ENCODE peak calls at places on chromosomes 13 and 19, in eight cellular contexts. C, J, N, D, P, I, A and B are unnamed samples.
A peak's percentile ranks its signal among the peaks of the same experiment; 100 is the strongest.

GRCh38 chr19:47226426-47227346 is 4.3 kb downstream of the BBC3 start:
- DNase-seq in I (peak; percentile 69), D (peak; percentile 94), P (peak; percentile 80), J (peak; percentile 94), A (peak; percentile 89), C (peak; percentile 90), N (peak; percentile 57), B (peak; percentile 96)

GRCh38 chr13:28117689-28118377 is 17.5 kb upstream of the FLT3 start:
- DNase-seq in J (no peak), D (no peak), C (peak; percentile 60), A (no peak), N (no peak), P (peak; percentile 46), I (no peak), B (no peak)

GRCh38 chr19:16566161-16566560 is 6.1 kb downstream of the SLC35E1 start:
- DNase-seq in J (no peak), P (peak; percentile 72), I (no peak), A (no peak), C (peak; percentile 51), N (no peak), D (no peak), B (peak; percentile 54)

GRCh38 chr13:68023838-68024581 is 793.9 kb upstream of the PCDH9 start:
- DNase-seq in I (no peak), A (no peak), C (peak; percentile 13), N (no peak), D (no peak), P (no peak), J (no peak), B (no peak)

GRCh38 chr13:110248449-110249143 is 58.4 kb downstream of the COL4A1 start:
- DNase-seq in A (no peak), J (no peak), C (no peak), D (no peak), P (no peak), I (no peak), N (no peak), B (no peak)

GRCh38 chr13:91278888-91279287 is 68.6 kb upstream of the MIR17HG start:
- DNase-seq in I (no peak), J (no peak), A (no peak), C (no peak), P (no peak), D (no peak), N (no peak), B (no peak)

GRCh38 chr13:25923217-25924085 is 128.4 kb downstream of the SHISA2 start:
- DNase-seq in D (no peak), N (no peak), C (no peak), P (no peak), J (no peak), A (no peak), I (no peak), B (no peak)

GRCh38 chr13:42478531-42479156 is 95.3 kb upstream of the TNFSF11 start:
- DNase-seq in P (no peak), I (no peak), N (no peak), D (no peak), A (no peak), J (no peak), C (no peak), B (no peak)

GRCh38 chr13:51047434-51048165 is 63.5 kb downstream of the C13orf42 start:
- DNase-seq in P (no peak), C (no peak), J (no peak), I (peak; percentile 7), N (no peak), D (no peak), A (no peak), B (no peak)

GRCh38 chr19:19205416-19206410 is 2.5 kb upstream of the NR2C2AP start:
- DNase-seq in P (no peak), J (no peak), C (no peak), A (no peak), N (no peak), D (no peak), I (no peak), B (no peak)

GRCh38 chr13:21501709-21502108 is 42.6 kb upstream of the ZDHHC20 start:
- DNase-seq in J (no peak), C (no peak), D (no peak), N (no peak), P (no peak), I (no peak), A (peak; percentile 10), B (no peak)

GRCh38 chr13:39876258-39876657 is 220.8 kb downstream of the COG6 start:
- DNase-seq in N (no peak), A (no peak), D (no peak), P (no peak), C (no peak), I (no peak), J (no peak), B (no peak)

GRCh38 chr19:17402982-17403855 is 2.2 kb downstream of the BST2 start:
- DNase-seq in D (no peak), C (no peak), P (no peak), N (no peak), J (no peak), I (peak; percentile 88), A (no peak), B (peak; percentile 36)

GRCh38 chr13:41995946-41996345 is 35.0 kb upstream of the VWA8 start:
- DNase-seq in I (no peak), P (no peak), D (no peak), N (no peak), A (peak; percentile 4), J (no peak), C (no peak), B (no peak)

GRCh38 chr13:29850213-29850898 is at the start of gene UBL3:
- DNase-seq in P (peak; percentile 97), C (peak; percentile 98), D (peak; percentile 99), I (peak; percentile 87), N (peak; percentile 62), J (peak; percentile 98), A (peak; percentile 90), B (peak; percentile 98)

GRCh38 chr19:2574478-2574931 is 98.6 kb downstream of the GADD45B start:
- DNase-seq in N (no peak), I (no peak), J (peak; percentile 53), P (no peak), C (no peak), A (no peak), D (peak; percentile 46), B (no peak)

GRCh38 chr13:113083402-113084061 is 22.1 kb upstream of the F7 start:
- DNase-seq in C (peak; percentile 41), I (no peak), A (no peak), D (no peak), N (no peak), J (peak; percentile 79), P (no peak), B (peak; percentile 70)
- TF ChIP-seq POLR2AphosphoS5 in C (no peak), I (no peak), A (no peak), D (no peak), N (no peak), J (no peak), P (no peak), B (no peak)

GRCh38 chr13:81172603-81173002 is 831.7 kb upstream of the SPRY2 start:
- DNase-seq in J (no peak), P (no peak), A (no peak), C (no peak), N (no peak), I (no peak), D (no peak), B (no peak)

DNA sequence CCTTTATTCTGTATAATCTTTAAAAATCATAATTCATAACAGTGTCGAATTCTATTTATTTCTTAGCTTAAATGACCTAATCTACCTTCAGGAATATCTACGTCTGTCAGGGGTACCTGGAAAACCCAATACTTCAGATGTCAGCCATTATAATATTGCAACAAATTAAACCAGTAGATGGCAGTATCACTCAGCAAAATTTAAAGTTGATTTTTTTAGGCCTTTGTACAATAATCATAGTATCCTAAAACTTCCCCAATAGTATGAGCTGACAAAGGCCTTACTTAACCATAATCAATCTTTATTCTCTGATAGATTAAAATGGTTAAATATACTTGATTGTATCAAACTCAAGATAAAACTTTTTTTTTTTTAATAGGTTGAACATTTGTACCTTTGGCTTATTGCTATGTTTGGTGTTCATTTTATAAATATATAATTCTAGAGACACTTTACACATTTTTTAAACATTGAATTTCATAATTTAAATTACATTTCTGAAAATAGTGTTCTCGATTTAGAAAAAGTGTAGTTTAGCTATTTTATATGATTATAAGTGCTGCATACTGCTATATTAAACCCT is 830.2 kb upstream of the SPRY2 start:
- DNase-seq in C (no peak), I (no peak), A (peak; percentile 5), D (no peak), J (no peak), P (no peak), N (no peak), B (no peak)
- TF ChIP-seq EP300 in C (no peak), I (no peak), A (no peak), D (no peak), J (no peak), P (no peak), N (no peak), B (no peak)

DNA sequence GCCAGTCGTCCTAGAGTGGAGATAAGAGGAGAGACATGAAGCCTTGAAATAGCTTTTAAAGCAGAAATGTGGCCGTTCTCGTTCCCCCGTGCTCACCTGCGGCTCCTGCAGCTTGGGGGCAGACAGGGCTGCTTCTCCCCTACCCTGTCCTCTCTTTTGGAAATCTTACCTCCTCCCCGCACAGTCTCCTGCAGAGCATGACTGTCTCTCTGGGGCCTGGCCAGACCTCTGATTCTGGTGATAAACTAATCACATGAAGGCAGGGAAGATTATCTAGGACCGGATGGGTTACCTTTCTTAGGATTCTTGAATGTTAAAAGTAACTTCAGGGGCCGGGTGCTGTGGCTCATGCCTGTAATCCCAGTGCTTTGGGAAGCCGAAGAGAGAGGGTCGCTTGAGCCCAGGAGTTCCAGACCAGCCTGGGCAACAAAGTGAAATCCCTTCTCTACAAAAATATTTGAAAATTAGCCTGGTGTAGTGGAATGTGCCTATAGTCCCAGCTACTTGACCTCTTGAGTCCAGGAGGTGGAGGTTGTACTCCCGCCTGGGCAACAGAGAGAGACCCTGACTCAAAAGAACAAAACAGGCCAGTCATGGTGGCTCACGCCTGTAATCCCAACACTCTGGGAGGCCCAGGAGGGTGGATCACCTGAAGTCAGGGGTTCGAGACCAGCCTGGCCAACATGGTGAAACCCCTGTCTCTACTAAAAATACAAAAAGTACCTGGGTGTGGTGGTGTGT is 8.1 kb downstream of the CEBPA start:
- DNase-seq in D (no peak), J (peak; percentile 36), A (no peak), I (no peak), P (no peak), C (no peak), N (no peak), B (peak; percentile 10)
- H3K4me3 ChIP-seq in D (no peak overlapping the region), J (peak overlapping the region; percentile 3), A (peak overlapping the region; percentile 69), I (no peak overlapping the region), P (no peak overlapping the region), C (no peak overlapping the region), N (no peak overlapping the region), B (no peak overlapping the region)

DNA sequence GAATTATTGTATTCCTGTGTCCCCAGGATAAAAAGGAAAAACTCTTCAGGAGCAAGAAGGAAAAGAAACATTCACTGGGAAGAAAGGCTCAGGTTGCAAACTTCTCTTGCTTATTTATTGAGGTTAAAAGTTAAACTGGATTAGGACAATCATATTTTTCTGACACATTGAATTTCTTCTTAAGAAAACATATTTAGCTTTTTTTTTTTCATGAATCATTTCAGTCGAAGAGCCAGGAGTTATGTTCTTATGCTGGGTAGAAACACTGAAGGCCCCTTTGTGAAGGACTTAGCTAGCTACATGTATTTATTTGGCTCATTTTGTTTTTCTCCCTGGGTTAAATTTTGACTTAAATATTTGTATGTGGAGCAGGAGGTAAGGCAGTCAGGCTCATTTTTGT is 434.0 kb downstream of the KLF5 start:
- DNase-seq in N (no peak), C (no peak), A (no peak), I (no peak), P (no peak), J (no peak), D (no peak), B (no peak)
- TF ChIP-seq POLR2AphosphoS5 in N (no peak), C (no peak), A (no peak), I (no peak), P (no peak), J (no peak), D (no peak), B (no peak)